ENCODE peak calls at places on chromosomes 3 and 15, in nine cellular contexts. P, T, H, O, D, Z, J, V and S are unnamed samples. For H3K4me1, the result is how much of the 10 kb centered on the place peaks cover.

GRCh38 chr3:144875251-144875650 is 903.6 kb downstream of the DIPK2A start:
- DNase-seq in T (no peak), H (no peak), P (no peak), O (peak), Z (no peak), J (no peak), V (peak), D (no peak), S (no peak)

GRCh38 chr3:125651246-125651645 is 55.9 kb upstream of the OSBPL11 start:
- DNase-seq in H (no peak), T (peak), O (peak), Z (no peak), P (peak), D (no peak), V (peak), J (no peak), S (no peak)

GRCh38 chr3:149019581-149019980 is 28.2 kb downstream of the GYG1 start:
- DNase-seq in V (no peak), O (peak), P (no peak), T (peak), J (no peak), D (no peak), Z (no peak), H (no peak), S (no peak)

GRCh38 chr3:43217633-43218032 is 68.7 kb upstream of the SNRK start:
- DNase-seq in H (no peak), O (no peak), J (no peak), D (no peak), P (peak), T (no peak), V (no peak), Z (no peak), S (no peak)

GRCh38 chr3:50652709-50653108 is 22.0 kb upstream of the DOCK3 start:
- DNase-seq in Z (no peak), H (peak), D (peak), O (no peak), J (peak), V (no peak), T (peak), P (no peak), S (peak)

GRCh38 chr15:40958146-40958545 is 4.9 kb downstream of the CHAC1 start:
- DNase-seq in H (no peak), V (no peak), P (no peak), T (no peak), D (no peak), J (no peak), Z (no peak), O (no peak), S (no peak)

GRCh38 chr3:5170975-5171374 is 16.5 kb upstream of the EDEM1 start:
- DNase-seq in P (no peak), H (no peak), J (no peak), T (no peak), V (no peak), D (no peak), O (no peak), Z (no peak), S (no peak)

GRCh38 chr3:185236969-185237368 is 16.9 kb downstream of the EHHADH start:
- DNase-seq in V (no peak), P (no peak), Z (no peak), T (no peak), O (no peak), D (no peak), J (no peak), H (no peak), S (no peak)

GRCh38 chr3:103169289-103169688 is 734.5 kb downstream of the ZPLD1 start:
- DNase-seq in O (peak), D (no peak), V (peak), P (no peak), J (no peak), Z (no peak), T (peak), H (no peak), S (no peak)

GRCh38 chr3:73055583-73056364 is 5.7 kb upstream of the EBLN2 start:
- DNase-seq in T (peak), J (no peak), Z (no peak), V (no peak), O (no peak), H (no peak), P (peak), D (no peak), S (no peak)

GRCh38 chr3:182308328-182308727 is 485.0 kb upstream of the ATP11B start:
- DNase-seq in H (no peak), T (no peak), J (no peak), O (peak), P (no peak), D (no peak), V (no peak), Z (no peak), S (no peak)

GRCh38 chr3:47910777-47911440 is 105.3 kb downstream of the MAP4 start:
- DNase-seq in J (peak), H (no peak), V (peak), D (peak), T (peak), O (peak), P (peak), Z (no peak), S (no peak)

GRCh38 chr15:56930663-56931313 is 12.3 kb downstream of the TCF12 start:
- DNase-seq in D (no peak), Z (no peak), J (no peak), H (no peak), T (no peak), V (no peak), P (no peak), O (no peak), S (no peak)

GRCh38 chr3:190012314-190012782 is 108.3 kb downstream of the P3H2 start:
- DNase-seq in Z (no peak), P (peak), H (peak), D (peak), O (peak), J (no peak), T (peak), V (peak), S (no peak)

GRCh38 chr3:60552581-60552980 is 698.7 kb downstream of the FHIT start:
- DNase-seq in J (no peak), Z (no peak), P (peak), T (no peak), H (no peak), V (peak), O (peak), D (no peak), S (no peak)

GRCh38 chr15:67902579-67902979 is 62.7 kb upstream of the RNU6-1 start:
- DNase-seq in D (no peak), Z (no peak), P (no peak), O (no peak), T (no peak), J (no peak), V (no peak), H (no peak), S (no peak)

GRCh38 chr3:20669675-20670074 is 483.7 kb upstream of the SGO1 start:
- DNase-seq in J (no peak), V (no peak), O (no peak), H (no peak), Z (no peak), P (no peak), D (no peak), T (no peak), S (no peak)

GRCh38 chr15:37099321-37100108 is 834 bp downstream of the MEIS2 start:
- DNase-seq in D (peak), H (peak), T (peak), O (peak), Z (peak), J (peak), P (peak), V (no peak), S (peak)

GRCh38 chr3:39038165-39038564 is 13.6 kb downstream of the SCN11A start:
- DNase-seq in D (no peak), P (peak), J (no peak), O (peak), Z (no peak), V (peak), H (no peak), T (peak), S (no peak)

GRCh38 chr15:75736256-75736655 is 23.6 kb upstream of the CSPG4 start:
- DNase-seq in O (no peak), D (no peak), H (no peak), V (no peak), P (no peak), T (no peak), Z (no peak), J (no peak), S (no peak)

GRCh38 chr15:28948036-28948435 is 62.3 kb downstream of the APBA2 start:
- DNase-seq in P (no peak), T (no peak), V (no peak), H (no peak), Z (no peak), O (no peak), D (no peak), J (no peak), S (no peak)

GRCh38 chr3:16303037-16303436 is 38.0 kb downstream of the OXNAD1 start:
- DNase-seq in H (no peak), J (no peak), V (peak), O (peak), P (no peak), D (no peak), Z (no peak), T (no peak), S (no peak)

GRCh38 chr3:136586580-136586979 is 165.6 kb downstream of the STAG1 start:
- DNase-seq in T (no peak), Z (no peak), O (no peak), V (no peak), H (no peak), J (no peak), P (no peak), D (peak), S (no peak)

GRCh38 chr15:88649286-88649733 is 10.5 kb downstream of the ISG20 start:
- DNase-seq in P (peak), Z (no peak), O (peak), V (peak), D (peak), J (peak), T (peak), H (no peak), S (no peak)

GRCh38 chr3:69830147-69830546 is 90.9 kb downstream of the MITF start:
- DNase-seq in Z (no peak), P (no peak), J (no peak), H (no peak), D (no peak), O (no peak), V (no peak), T (no peak), S (no peak)

GRCh38 chr3:143207338-143207961 is 87.9 kb downstream of the CHST2 start:
- DNase-seq in J (no peak), P (peak), T (peak), D (no peak), V (peak), H (peak), O (peak), Z (peak), S (peak)

GRCh38 chr15:99507016-99507731 is 58.6 kb upstream of the MEF2A start:
- DNase-seq in O (peak), T (no peak), H (no peak), D (peak), Z (no peak), V (peak), J (peak), P (peak), S (peak)

GRCh38 chr3:12932347-12932746 is 91.0 kb upstream of the RPL32 start:
- DNase-seq in J (no peak), Z (no peak), V (no peak), O (no peak), P (no peak), T (no peak), H (no peak), D (no peak), S (no peak)

GRCh38 chr15:74158855-74159650 is 14.5 kb upstream of the ISLR start:
- DNase-seq in D (no peak), V (no peak), H (no peak), Z (peak), P (no peak), J (no peak), T (no peak), O (no peak), S (no peak)

GRCh38 chr3:17125738-17126137 is 241.0 kb downstream of the PLCL2 start:
- DNase-seq in O (no peak), P (no peak), T (no peak), Z (no peak), J (no peak), D (no peak), V (no peak), H (no peak), S (no peak)

GRCh38 chr15:29687204-29687768 is 135.0 kb downstream of the TJP1 start:
- DNase-seq in D (no peak), O (no peak), J (no peak), P (no peak), H (no peak), Z (peak), V (no peak), T (peak), S (no peak)

GRCh38 chr3:154458560-154458959 is 28.6 kb upstream of the GPR149 start:
- DNase-seq in O (no peak), Z (no peak), V (no peak), J (no peak), H (no peak), T (no peak), D (no peak), P (no peak), S (no peak)

GRCh38 chr3:127135241-127136023 is 57.5 kb upstream of the PRR23E start:
- DNase-seq in H (peak), D (no peak), J (peak), P (peak), V (peak), O (peak), Z (no peak), T (no peak), S (no peak)

GRCh38 chr3:189914799-189915198 is 205.9 kb downstream of the P3H2 start:
- DNase-seq in D (no peak), J (no peak), Z (no peak), T (peak), O (peak), H (no peak), P (peak), V (peak), S (no peak)

GRCh38 chr3:30161370-30161769 is 445.0 kb upstream of the TGFBR2 start:
- DNase-seq in J (no peak), D (no peak), O (peak), T (no peak), V (peak), Z (no peak), H (no peak), P (peak), S (no peak)

GRCh38 chr3:128435058-128435457 is 31.6 kb downstream of the DNAJB8 start:
- DNase-seq in D (no peak), V (no peak), O (no peak), Z (no peak), H (peak), P (peak), J (peak), T (peak), S (no peak)

DNA sequence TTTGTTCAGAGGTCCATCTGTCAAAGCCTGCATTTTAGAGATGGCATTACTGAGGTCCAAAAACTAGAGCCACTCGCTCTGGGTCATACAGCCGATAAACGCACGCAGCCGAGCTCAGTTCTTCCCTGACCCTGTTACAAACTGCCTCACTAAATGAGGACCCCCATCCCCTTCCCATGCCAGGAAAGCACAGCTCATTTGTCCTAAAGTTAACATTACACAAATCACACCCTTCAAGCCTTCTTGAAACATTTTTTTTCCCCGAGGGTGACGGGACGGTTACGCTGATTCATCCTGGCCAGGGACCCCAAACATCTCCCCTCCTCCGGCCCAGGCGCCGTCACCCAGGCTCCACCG is 832 bp upstream of the CMTM8 start:
- DNase-seq in O (no peak), P (no peak), D (no peak), Z (no peak), T (no peak), H (no peak), J (no peak), V (no peak), S (no peak)
- H3K4me2 ChIP-seq in O (peak), P (peak), D (peak), Z (peak), T (peak), H (peak), J (peak), V (peak), S (peak)

GRCh38 chr3:100042577-100042981 is 71.7 kb downstream of the FILIP1L start:
- DNase-seq in D (no peak), J (no peak), V (peak), Z (no peak), O (peak), H (no peak), T (peak), P (peak), S (no peak)
- H2AFZ ChIP-seq in D (no peak), J (no peak), V (no peak), Z (no peak), O (no peak), H (no peak), T (no peak), P (peak), S (no peak)

DNA sequence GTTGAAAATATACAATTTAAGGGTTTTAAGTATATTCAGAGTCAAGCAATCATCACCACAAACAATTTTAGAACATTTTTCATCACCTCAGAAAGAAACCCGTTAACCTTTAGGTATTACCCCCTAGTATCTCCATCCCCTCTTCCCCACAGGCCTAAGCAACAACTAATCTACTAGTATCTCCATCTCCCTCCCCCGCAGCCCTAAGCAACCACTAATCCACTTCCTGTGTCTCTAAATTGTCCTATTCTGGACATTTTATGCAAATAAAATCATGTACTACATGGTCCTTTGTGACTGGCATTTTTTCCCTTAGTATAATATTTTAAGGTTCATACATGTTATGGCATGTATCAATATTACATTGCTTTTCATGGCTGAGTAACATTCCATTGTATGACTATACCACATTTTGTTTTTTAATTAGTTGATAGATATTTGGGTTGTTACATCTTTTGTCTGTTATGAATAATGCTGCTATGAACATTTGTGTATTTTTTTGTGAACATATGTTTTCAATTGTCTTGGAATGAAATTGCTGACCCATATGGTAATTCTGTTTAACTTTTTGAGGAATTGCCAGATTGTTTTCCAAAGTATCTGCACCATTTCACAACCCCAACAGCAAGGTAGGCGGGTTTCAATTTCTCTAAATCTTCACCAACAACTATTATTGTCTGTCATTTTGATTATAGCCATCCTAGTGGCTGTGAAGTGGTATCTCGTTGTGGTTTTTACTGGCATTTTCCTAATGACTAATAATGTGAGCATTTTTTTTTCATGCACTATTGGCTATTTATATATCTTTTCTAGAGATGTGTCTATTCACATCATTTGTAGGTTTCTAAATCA is 215.6 kb upstream of the CD96 start:
- DNase-seq in P (peak), T (peak), Z (peak), D (no peak), O (peak), V (peak), J (no peak), H (no peak), S (no peak)
- H3K4me1 ChIP-seq in P (under half), T (under half), Z (under half), D (under half), O (under half), V (under half), J (under half), H (under half), S (under half)

DNA sequence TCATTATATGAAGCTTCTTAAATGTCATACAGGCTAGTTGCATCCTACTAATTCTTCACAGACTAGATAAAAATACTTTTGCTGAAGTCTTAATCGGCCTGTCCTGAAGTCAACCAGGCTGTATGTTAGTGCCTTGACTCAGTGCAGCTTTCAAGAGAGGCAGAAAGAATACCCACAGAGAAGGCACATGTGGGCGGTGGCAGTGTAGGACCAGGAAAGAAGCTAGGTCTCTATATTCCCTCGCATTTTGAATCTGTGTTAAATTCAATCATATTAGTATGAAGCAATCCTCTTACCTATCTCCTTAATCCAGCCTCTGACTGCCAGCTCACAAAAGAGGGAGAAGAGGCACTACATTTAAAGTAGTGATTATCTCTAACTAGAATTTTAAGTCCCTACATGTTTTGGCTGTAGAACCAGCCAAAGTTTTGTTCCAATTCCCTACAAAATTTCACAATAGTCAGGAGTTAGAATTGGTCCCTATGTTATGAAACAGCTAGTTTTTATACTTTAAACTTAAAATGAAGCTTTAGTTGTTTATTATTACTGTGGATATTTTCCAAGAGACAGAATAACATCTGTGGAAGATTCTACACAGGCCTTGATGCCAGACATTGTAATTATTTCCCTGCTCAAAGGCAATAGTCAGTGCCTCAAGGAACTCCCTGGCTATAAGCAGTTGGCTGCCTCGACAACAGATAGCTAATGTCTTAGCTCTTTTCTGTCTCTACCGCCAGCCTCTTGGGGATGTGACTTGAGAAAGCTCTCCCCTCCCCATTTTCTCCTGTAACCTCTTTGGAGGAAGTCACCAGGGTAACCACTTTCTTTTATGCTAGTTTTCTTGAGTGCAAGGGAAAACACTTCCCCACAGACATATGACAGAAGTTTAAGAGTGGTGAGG is 31.9 kb downstream of the CRTC3 start:
- DNase-seq in J (no peak), V (no peak), D (no peak), H (no peak), P (peak), Z (no peak), T (no peak), O (no peak), S (no peak)
- H3K4me2 ChIP-seq in J (no peak), V (no peak), D (no peak), H (peak), P (peak), Z (no peak), T (no peak), O (no peak), S (no peak)